ENCODE peak calls at places on chromosomes 11 and 22, in nine cellular contexts. O is pancreas, Z is foreskin keratinocyte, K is H1, R is A549, M is GM23248, X is Peyer's patch, U is neuronal stem cell, A is psoas muscle. P is an unnamed sample.
A peak's percentile ranks its signal among the peaks of the same experiment; 100 is the strongest.

GRCh38 chr22:29479417-29480261 is at the start of gene NEFH:
- DNase-seq in M (no peak), X (no peak), Z (no peak), A (no peak), U (no peak), K (peak; percentile 61), O (peak; percentile 49), R (no peak), P (no peak)

GRCh38 chr11:32333335-32333991 is 101.9 kb downstream of the WT1 start:
- DNase-seq in Z (no peak), U (peak; percentile 51), O (peak; percentile 85), X (no peak), M (peak; percentile 72), A (peak; percentile 68), K (peak; percentile 84), R (peak; percentile 72), P (peak; percentile 80)

GRCh38 chr11:38818720-38819119 is 2220.7 kb upstream of the RAG2 start:
- DNase-seq in U (no peak), O (no peak), A (no peak), R (no peak), Z (no peak), M (no peak), X (no peak), K (no peak), P (no peak)

GRCh38 chr11:133740928-133741327 is 104.4 kb downstream of the SPATA19 start:
- DNase-seq in M (no peak), K (no peak), A (no peak), Z (no peak), X (no peak), O (no peak), U (no peak), R (no peak), P (no peak)

GRCh38 chr11:134535029-134536025 is 123.3 kb upstream of the B3GAT1 start:
- DNase-seq in K (peak; percentile 37), U (no peak), Z (no peak), O (no peak), X (no peak), R (no peak), A (peak; percentile 36), M (no peak), P (no peak)

GRCh38 chr22:17855891-17856290 is 81.6 kb upstream of the BID start:
- DNase-seq in O (peak; percentile 29), A (no peak), Z (no peak), M (no peak), R (no peak), X (no peak), U (no peak), K (no peak), P (no peak)

GRCh38 chr22:24833881-24834495 is 28.0 kb downstream of the SGSM1 start:
- DNase-seq in Z (no peak), K (no peak), R (no peak), M (no peak), A (no peak), O (no peak), X (no peak), U (no peak), P (no peak)

GRCh38 chr22:34410111-34410510 is 489.8 kb upstream of the LARGE1 start:
- DNase-seq in A (no peak), R (no peak), O (no peak), K (no peak), X (no peak), M (no peak), U (no peak), Z (no peak), P (no peak)

GRCh38 chr11:45501980-45502545 is 163.4 kb downstream of the CHST1 start:
- DNase-seq in R (no peak), Z (no peak), X (no peak), M (peak; percentile 6), K (no peak), U (no peak), A (no peak), O (no peak), P (no peak)

GRCh38 chr22:29152381-29153138 is 53.1 kb upstream of the EMID1 start:
- DNase-seq in M (no peak), K (no peak), X (no peak), A (no peak), U (no peak), O (no peak), R (no peak), Z (no peak), P (peak; percentile 81)

GRCh38 chr11:109423114-109423859 is 1.3 kb downstream of the C11orf87 start:
- DNase-seq in X (no peak), M (peak; percentile 56), O (peak; percentile 76), R (no peak), A (peak; percentile 46), Z (no peak), U (peak; percentile 17), K (peak; percentile 61), P (peak; percentile 13)

DNA sequence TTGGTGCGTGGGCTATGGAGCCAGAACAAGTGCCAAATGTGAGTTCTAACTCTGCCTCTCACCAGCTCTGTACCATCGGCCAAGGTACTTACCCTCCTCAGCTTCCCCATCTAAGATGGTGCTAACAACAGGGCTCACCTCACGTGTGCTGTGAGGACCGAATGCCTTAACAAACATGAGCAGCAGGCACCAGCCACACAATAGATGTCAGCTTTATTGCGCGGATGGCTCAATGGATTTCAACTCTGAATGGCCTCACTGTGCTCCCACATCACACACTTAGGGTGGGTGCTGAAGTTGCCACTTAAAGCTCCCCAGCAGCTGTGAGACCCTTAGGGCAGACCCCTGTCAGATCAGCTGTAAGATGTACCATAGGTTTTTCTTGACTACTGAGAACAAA is 24.1 kb downstream of the RELT start:
- DNase-seq in O (no peak), R (no peak), U (no peak), K (no peak), X (no peak), A (no peak), Z (no peak), M (no peak), P (no peak)
- H3K27ac ChIP-seq in O (no peak overlapping the region), R (no peak overlapping the region), U (peak overlapping the region; percentile 2), K (no peak overlapping the region), X (no peak overlapping the region), A (no peak overlapping the region), Z (no peak overlapping the region), M (no peak overlapping the region), P (no peak overlapping the region)

DNA sequence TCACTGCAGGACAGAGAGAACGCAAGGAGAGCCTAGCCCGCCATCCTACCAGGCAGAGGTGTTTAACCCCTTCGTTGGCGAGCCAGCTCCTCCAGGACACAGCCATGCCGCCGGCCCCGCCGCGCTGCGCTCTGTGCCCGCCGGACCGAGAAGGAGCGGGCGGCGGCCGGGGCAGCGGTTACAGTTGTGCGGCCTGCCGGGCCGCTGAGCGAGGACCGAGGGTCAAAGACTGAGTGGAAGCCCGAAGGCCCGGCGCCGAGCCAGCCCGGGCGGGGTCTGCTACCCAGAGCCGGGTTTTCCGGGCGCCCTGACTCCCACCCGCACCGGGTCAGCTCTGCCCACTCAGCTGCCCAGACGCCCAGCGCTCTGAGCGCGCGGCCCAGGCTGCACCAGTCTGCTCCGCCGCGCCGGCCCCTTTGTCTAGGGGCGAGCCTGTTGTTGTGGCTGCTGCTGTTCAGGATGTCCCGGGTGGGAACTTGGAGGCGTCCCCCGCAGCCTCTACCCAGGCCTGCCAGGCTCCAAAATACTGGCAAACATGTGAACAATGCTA is at the start of gene NOX4:
- DNase-seq in O (peak; percentile 72), M (peak; percentile 55), K (peak; percentile 79), Z (no peak), U (peak; percentile 65), R (no peak), A (peak; percentile 68), X (peak; percentile 39), P (peak; percentile 55)
- H3K27ac ChIP-seq in O (no peak within 1 kb of the TSS), M (no peak within 1 kb of the TSS), K (peak within 1 kb of the TSS; percentile 32), Z (no peak within 1 kb of the TSS), U (peak within 1 kb of the TSS; percentile 75), R (no peak within 1 kb of the TSS), A (peak within 1 kb of the TSS; percentile 44), X (no peak within 1 kb of the TSS), P (peak within 1 kb of the TSS; percentile 4)

GRCh38 chr11:73452726-73453125 is 76.5 kb downstream of the RELT start:
- DNase-seq in Z (no peak), U (no peak), O (no peak), K (no peak), R (no peak), X (no peak), A (no peak), M (no peak), P (no peak)

GRCh38 chr11:73445980-73446379 is 69.8 kb downstream of the RELT start:
- DNase-seq in U (no peak), O (no peak), A (no peak), Z (no peak), X (no peak), M (no peak), K (no peak), R (no peak), P (no peak)

GRCh38 chr11:73446766-73447165 is 70.6 kb downstream of the RELT start:
- DNase-seq in A (no peak), Z (no peak), M (no peak), R (no peak), K (no peak), X (no peak), U (no peak), O (no peak), P (no peak)
- H3K27ac ChIP-seq in A (no peak overlapping the region), Z (no peak overlapping the region), M (no peak overlapping the region), R (no peak overlapping the region), K (no peak overlapping the region), X (no peak overlapping the region), U (no peak overlapping the region), O (no peak overlapping the region), P (no peak overlapping the region)

GRCh38 chr11:763073-763463 is 14.2 kb downstream of the GATD1 start:
- DNase-seq in O (peak; percentile 87), X (peak; percentile 75), M (no peak), K (no peak), A (no peak), U (no peak), R (no peak), Z (no peak), P (peak; percentile 18)

GRCh38 chr11:763549-764321 is 13.6 kb downstream of the GATD1 start:
- DNase-seq in A (no peak), K (no peak), O (peak; percentile 77), X (no peak), Z (no peak), R (no peak), M (no peak), U (no peak), P (peak; percentile 60)

GRCh38 chr11:764322-765024 is 12.8 kb downstream of the GATD1 start:
- DNase-seq in K (no peak), M (no peak), O (peak; percentile 69), X (no peak), Z (no peak), U (no peak), A (no peak), R (no peak), P (no peak)

GRCh38 chr11:762421-763072 is 14.7 kb downstream of the GATD1 start:
- DNase-seq in A (peak; percentile 67), X (peak; percentile 75), O (peak; percentile 69), R (peak; percentile 71), K (no peak), Z (peak; percentile 74), M (peak; percentile 94), U (no peak), P (peak; percentile 43)

DNA sequence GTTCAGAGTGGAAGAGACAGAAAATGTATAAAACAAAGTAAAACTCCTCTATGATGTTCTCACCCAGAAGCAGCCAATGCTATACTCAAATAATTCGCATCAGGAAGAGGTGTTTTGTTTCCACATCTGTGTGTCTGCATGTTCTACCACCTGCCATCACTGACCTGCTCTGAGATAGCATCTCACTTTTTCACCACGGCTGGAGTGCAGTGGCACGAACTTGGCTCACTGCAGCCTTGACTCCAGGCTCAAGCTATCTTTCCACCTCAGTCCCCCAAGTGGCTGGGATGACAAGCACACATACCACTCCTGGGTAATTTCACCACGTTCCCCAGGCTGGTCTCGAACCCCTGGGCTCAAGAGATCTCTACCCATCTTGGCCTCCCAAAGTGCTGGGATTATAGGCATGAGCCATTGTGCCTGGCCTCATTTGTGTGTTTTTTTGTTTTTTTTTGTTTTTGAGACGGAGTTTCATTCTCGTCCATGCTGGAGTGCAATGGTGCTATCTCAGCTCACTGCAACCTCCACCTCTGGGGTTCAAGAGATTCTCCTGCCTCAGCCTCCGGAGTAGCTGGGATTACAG is 14.4 kb downstream of the TALDO1 start:
- DNase-seq in R (no peak), Z (no peak), X (no peak), K (no peak), U (no peak), M (no peak), O (no peak), A (no peak), P (no peak)
- H3K27ac ChIP-seq in R (peak overlapping the region; percentile 81), Z (no peak overlapping the region), X (no peak overlapping the region), K (no peak overlapping the region), U (no peak overlapping the region), M (peak overlapping the region; percentile 70), O (no peak overlapping the region), A (no peak overlapping the region), P (no peak overlapping the region)

P was measured in right cardiac atrium.